ENCODE peak calls at places on chromosomes 13 and 19, in four cellular contexts. W, S, G and K are unnamed samples.

GRCh38 chr19:10419200-10419645 is 1.1 kb upstream of the PDE4A start:
- DNase-seq in W (peak; percentile 62), S (no peak), G (no peak), K (no peak)

GRCh38 chr19:35519291-35519690 is 5.8 kb upstream of the DMKN start:
- DNase-seq in W (no peak), S (no peak), G (no peak), K (no peak)

GRCh38 chr13:61779456-61779855 is 363.8 kb upstream of the PCDH20 start:
- DNase-seq in W (peak; percentile 36), S (no peak), G (no peak), K (no peak)

GRCh38 chr19:27773318-27774094 is 1439.4 kb downstream of the UQCRFS1 start:
- DNase-seq in W (no peak), S (no peak), G (no peak), K (no peak)

GRCh38 chr13:26742691-26743358 is 17.8 kb downstream of the GPR12 start:
- DNase-seq in W (peak; percentile 42), S (no peak), G (no peak), K (no peak)

GRCh38 chr19:10152100-10152499 is 32.4 kb upstream of the EIF3G start:
- DNase-seq in W (no peak), S (no peak), G (no peak), K (no peak)

GRCh38 chr19:39415111-39416046 is 2.9 kb downstream of the PLEKHG2 start:
- DNase-seq in W (no peak), S (no peak), G (no peak), K (no peak)

GRCh38 chr13:75271851-75272250 is 210.1 kb downstream of the TBC1D4 start:
- DNase-seq in W (no peak), S (no peak), G (no peak), K (no peak)

GRCh38 chr19:55340784-55341147 is 1.1 kb downstream of the KMT5C start:
- DNase-seq in W (peak; percentile 66), S (no peak), G (no peak), K (no peak)

GRCh38 chr13:35210234-35210633 is 266.3 kb downstream of the MAB21L1 start:
- DNase-seq in W (no peak), S (no peak), G (no peak), K (no peak)

GRCh38 chr13:79684426-79684825 is 203.5 kb downstream of the NDFIP2 start:
- DNase-seq in W (no peak), S (no peak), G (no peak), K (no peak)

GRCh38 chr19:13579388-13580060 is 73.2 kb upstream of the CACNA1A start:
- DNase-seq in W (no peak), S (no peak), G (no peak), K (no peak)

GRCh38 chr13:106496072-106496997 is 39.1 kb downstream of the EFNB2 start:
- DNase-seq in W (no peak), S (no peak), G (no peak), K (no peak)

GRCh38 chr13:25462301-25463125 is 90.7 kb downstream of the ATP8A2 start:
- DNase-seq in W (no peak), S (no peak), G (no peak), K (no peak)

GRCh38 chr19:32201211-32201610 is 144.2 kb upstream of the ZNF507 start:
- DNase-seq in W (no peak), S (no peak), G (no peak), K (no peak)

GRCh38 chr13:66265446-66265845 is 964.7 kb downstream of the PCDH9 start:
- DNase-seq in W (no peak), S (no peak), G (no peak), K (no peak)

GRCh38 chr19:44447864-44448674 is at the start of gene ZNF229:
- DNase-seq in W (peak; percentile 95), S (peak; percentile 43), G (peak; percentile 12), K (peak; percentile 85)

GRCh38 chr19:3979289-3979673 is 6.0 kb downstream of the EEF2 start:
- DNase-seq in W (no peak), S (no peak), G (no peak), K (peak; percentile 63)

GRCh38 chr19:39133431-39134270 is 8.1 kb downstream of the PAK4 start:
- DNase-seq in W (peak; percentile 54), S (no peak), G (no peak), K (no peak)

GRCh38 chr13:105442941-105443340 is 1092.5 kb downstream of the EFNB2 start:
- DNase-seq in W (no peak), S (no peak), G (no peak), K (no peak)

GRCh38 chr19:48608798-48609263 is 2.3 kb downstream of the SPACA4 start:
- DNase-seq in W (peak; percentile 68), S (peak; percentile 49), G (peak; percentile 42), K (no peak)

GRCh38 chr13:105035092-105035491 is 1500.4 kb downstream of the EFNB2 start:
- DNase-seq in W (no peak), S (no peak), G (no peak), K (no peak)

GRCh38 chr19:35357867-35358573 is at the start of gene FFAR3:
- DNase-seq in W (no peak), S (no peak), G (no peak), K (peak; percentile 73)

GRCh38 chr13:101739382-101740178 is 287.1 kb downstream of the ITGBL1 start:
- DNase-seq in W (no peak), S (no peak), G (peak; percentile 4), K (no peak)

GRCh38 chr13:33261426-33262068 is 24.0 kb downstream of the STARD13 start:
- DNase-seq in W (no peak), S (no peak), G (peak; percentile 83), K (no peak)

GRCh38 chr13:33262997-33263396 is 22.6 kb downstream of the STARD13 start:
- DNase-seq in W (no peak), S (no peak), G (no peak), K (no peak)

GRCh38 chr13:33262069-33262487 is 23.5 kb downstream of the STARD13 start:
- DNase-seq in W (peak; percentile 12), S (no peak), G (peak; percentile 88), K (no peak)

GRCh38 chr13:33263484-33263883 is 22.1 kb downstream of the STARD13 start:
- DNase-seq in W (no peak), S (no peak), G (no peak), K (no peak)

GRCh38 chr13:33262554-33262953 is 23.0 kb downstream of the STARD13 start:
- DNase-seq in W (no peak), S (no peak), G (peak; percentile 34), K (no peak)
- H3K27ac ChIP-seq in W (no peak overlapping the region), S (no peak overlapping the region), G (peak overlapping the region; percentile 94), K (no peak overlapping the region)

DNA sequence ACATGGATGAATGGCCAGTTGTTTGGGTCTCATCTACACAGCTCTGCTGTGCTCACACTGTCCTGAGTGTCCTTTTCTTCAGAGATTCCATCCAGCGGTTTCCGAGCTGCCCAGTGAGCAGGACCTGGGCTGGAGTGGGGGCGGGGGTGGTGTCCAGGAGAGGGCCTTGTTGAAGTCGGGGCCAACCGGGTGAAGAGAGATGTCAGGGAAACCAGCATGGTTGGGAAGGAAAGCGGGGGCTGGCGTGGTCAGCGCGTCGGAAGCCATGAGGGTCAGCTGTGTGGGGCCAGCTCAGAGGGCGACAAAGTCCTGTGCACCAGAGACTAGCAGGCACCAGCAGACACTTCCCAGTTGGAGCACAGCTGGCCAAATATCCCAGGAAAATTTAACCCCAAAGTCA is 37.8 kb upstream of the SOX1 start:
- DNase-seq in W (no peak), S (no peak), G (no peak), K (no peak)
- H3K27me3 ChIP-seq in W (no peaks in the 10 kb centered on the region), S (no peaks in the 10 kb centered on the region), G (peaks cover 70% of the 10 kb centered on the region), K (no peaks in the 10 kb centered on the region)

DNA sequence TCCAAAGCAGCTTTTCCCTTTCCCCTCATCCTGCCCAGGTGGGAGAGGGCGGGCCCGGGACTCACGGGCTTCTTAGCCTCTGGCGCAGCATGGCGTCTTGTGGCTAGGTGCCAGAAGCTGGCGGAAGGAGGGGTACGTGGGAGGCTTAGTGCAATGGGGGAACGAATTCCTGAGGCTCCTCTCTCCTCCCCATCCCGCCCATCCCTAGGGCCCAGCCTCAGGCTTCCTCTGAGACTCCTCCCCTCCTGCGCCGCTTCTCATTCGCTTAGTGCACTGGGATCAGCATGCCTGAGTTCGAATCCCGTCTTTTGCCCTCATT is 297.8 kb downstream of the ZNF536 start:
- DNase-seq in W (no peak), S (no peak), G (no peak), K (no peak)
- H3K27ac ChIP-seq in W (no peak overlapping the region), S (no peak overlapping the region), G (no peak overlapping the region), K (no peak overlapping the region)

DNA sequence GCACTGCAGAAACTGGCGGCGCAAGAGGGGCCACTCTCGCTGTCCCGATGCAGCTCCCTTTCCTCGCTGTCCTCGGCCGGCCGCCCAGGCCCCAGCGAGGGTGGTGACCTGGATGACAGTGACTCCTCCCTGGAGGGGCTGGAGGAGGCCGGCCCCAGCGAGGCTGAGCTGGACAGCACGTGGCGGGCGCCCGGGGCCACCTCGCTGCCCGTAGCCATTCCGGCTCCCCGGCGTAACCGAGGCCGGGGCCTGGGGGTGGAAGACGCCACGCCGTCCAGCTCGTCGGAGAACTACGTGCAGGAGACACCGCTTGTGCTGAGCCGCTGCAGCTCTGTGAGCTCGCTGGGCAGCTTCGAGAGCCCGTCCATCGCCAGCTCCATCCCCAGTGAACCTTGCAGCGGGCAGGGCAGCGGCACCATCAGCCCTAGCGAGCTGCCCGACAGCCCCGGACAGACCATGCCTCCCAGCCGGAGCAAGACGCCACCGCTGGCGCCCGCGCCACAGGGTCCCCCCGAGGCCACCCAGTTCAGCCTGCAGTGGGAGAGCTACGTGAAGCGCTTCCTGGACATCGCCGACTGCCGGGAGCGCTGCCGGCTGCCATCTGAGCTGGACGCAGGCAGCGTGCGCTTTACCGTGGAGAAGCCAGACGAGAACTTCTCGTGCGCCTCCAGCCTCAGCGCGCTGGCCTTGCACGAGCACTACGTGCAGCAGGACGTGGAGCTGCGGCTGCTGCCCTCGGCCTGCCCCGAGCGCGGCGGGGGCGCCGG is 12.4 kb downstream of the C19orf25 start:
- DNase-seq in W (peak; percentile 58), S (no peak), G (no peak), K (no peak)
- H3K27me3 ChIP-seq in W (peaks cover 91% of the 10 kb centered on the region), S (peaks cover 25% of the 10 kb centered on the region), G (no peaks in the 10 kb centered on the region), K (peaks cover 49% of the 10 kb centered on the region)

GRCh38 chr19:46727757-46728156 is 10.8 kb upstream of the PRKD2 start:
- DNase-seq in W (no peak), S (no peak), G (no peak), K (no peak)
- H3K27ac ChIP-seq in W (no peak overlapping the region), S (no peak overlapping the region), G (no peak overlapping the region), K (no peak overlapping the region)

GRCh38 chr19:53961523-53962345 is 1.0 kb upstream of the CACNG8 start:
- DNase-seq in W (peak; percentile 28), S (no peak), G (no peak), K (no peak)
- H3K27me3 ChIP-seq in W (peaks cover 89% of the 10 kb centered on the region), S (peaks cover 74% of the 10 kb centered on the region), G (peaks cover 50% of the 10 kb centered on the region), K (peaks cover 13% of the 10 kb centered on the region)

DNA sequence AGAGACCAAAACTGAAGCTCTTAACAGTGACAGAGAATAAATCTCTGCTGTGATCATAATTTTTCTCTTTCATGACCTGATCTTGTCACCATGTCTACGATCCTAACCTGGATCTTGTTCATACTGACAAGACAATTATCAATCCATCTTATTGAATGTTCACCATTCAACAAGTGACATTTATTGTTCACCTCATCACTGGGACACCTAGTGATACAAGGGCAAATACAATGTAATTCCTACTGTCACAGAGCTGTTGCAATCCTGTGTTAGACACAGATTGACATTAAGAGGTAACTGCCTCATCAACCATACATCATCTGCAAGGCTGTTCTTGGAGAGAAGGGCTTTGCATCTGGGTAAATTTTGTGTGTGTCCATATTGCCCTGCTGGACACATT is 942.4 kb upstream of the PRR20A start:
- DNase-seq in W (no peak), S (no peak), G (no peak), K (no peak)
- H3K27ac ChIP-seq in W (no peak overlapping the region), S (no peak overlapping the region), G (no peak overlapping the region), K (no peak overlapping the region)